ENCODE peak calls at places on chromosomes 2 and 18, in nine cellular contexts. W, R, N, E, H, M, O, Q and I are unnamed samples. For H3K4me1 and H3K27me3, the result is how much of the 10 kb centered on the place peaks cover.

GRCh38 chr2:95292623-95293260 is 4.4 kb upstream of the KCNIP3 start:
- DNase-seq in W (no peak), R (no peak), N (no peak), E (no peak), H (no peak), M (no peak), O (peak), Q (no peak), I (no peak)

GRCh38 chr2:39469807-39470206 is 32.7 kb upstream of the MAP4K3 start:
- DNase-seq in W (peak), R (no peak), N (peak), E (peak), H (peak), M (peak), O (peak), Q (no peak), I (no peak)

GRCh38 chr2:65079017-65079416 is 22.8 kb downstream of the CEP68 start:
- DNase-seq in W (no peak), R (no peak), N (no peak), E (no peak), H (no peak), M (peak), O (no peak), Q (no peak), I (no peak)

GRCh38 chr2:37688771-37689468 is 17.5 kb upstream of the CDC42EP3 start:
- DNase-seq in W (peak), R (no peak), N (peak), E (no peak), H (peak), M (peak), O (peak), Q (no peak), I (no peak)

GRCh38 chr18:77442393-77442792 is 192.7 kb downstream of the GALR1 start:
- DNase-seq in W (no peak), R (no peak), N (no peak), E (no peak), H (no peak), M (no peak), O (no peak), Q (no peak), I (no peak)

GRCh38 chr2:96601382-96602292 is 36.5 kb downstream of the KANSL3 start:
- DNase-seq in W (no peak), R (no peak), N (no peak), E (no peak), H (no peak), M (no peak), O (no peak), Q (no peak), I (no peak)

GRCh38 chr18:39178171-39178570 is 1612.6 kb upstream of the CELF4 start:
- DNase-seq in W (no peak), R (no peak), N (no peak), E (no peak), H (no peak), M (no peak), O (no peak), Q (no peak), I (no peak)

GRCh38 chr18:55228707-55229106 is 269.4 kb upstream of the CCDC68 start:
- DNase-seq in W (no peak), R (peak), N (no peak), E (no peak), H (no peak), M (no peak), O (no peak), Q (peak), I (no peak)

GRCh38 chr2:15950088-15950952 is 10.0 kb downstream of the MYCN start:
- DNase-seq in W (no peak), R (no peak), N (no peak), E (no peak), H (no peak), M (no peak), O (no peak), Q (no peak), I (no peak)

GRCh38 chr18:61400714-61401113 is 67.5 kb downstream of the CDH20 start:
- DNase-seq in W (peak), R (no peak), N (peak), E (no peak), H (peak), M (no peak), O (peak), Q (no peak), I (no peak)

GRCh38 chr2:84735383-84735782 is 145.5 kb downstream of the TRABD2A start:
- DNase-seq in W (peak), R (no peak), N (peak), E (no peak), H (no peak), M (no peak), O (no peak), Q (no peak), I (no peak)

GRCh38 chr2:169965495-169965894 is 138.2 kb downstream of the UBR3 start:
- DNase-seq in W (peak), R (no peak), N (peak), E (no peak), H (peak), M (no peak), O (no peak), Q (no peak), I (no peak)

GRCh38 chr2:167753142-167753541 is 494.3 kb downstream of the STK39 start:
- DNase-seq in W (no peak), R (no peak), N (no peak), E (no peak), H (no peak), M (no peak), O (no peak), Q (no peak), I (no peak)

GRCh38 chr2:57146951-57147350 is 899.7 kb upstream of the VRK2 start:
- DNase-seq in W (no peak), R (no peak), N (no peak), E (no peak), H (no peak), M (no peak), O (no peak), Q (no peak), I (no peak)

GRCh38 chr2:55161295-55162210 is 70.5 kb downstream of the CLHC1 start:
- DNase-seq in W (no peak), R (no peak), N (no peak), E (no peak), H (peak), M (peak), O (no peak), Q (peak), I (no peak)

GRCh38 chr2:55159752-55160151 is 72.3 kb downstream of the CLHC1 start:
- DNase-seq in W (no peak), R (no peak), N (no peak), E (no peak), H (no peak), M (no peak), O (no peak), Q (no peak), I (no peak)

GRCh38 chr2:55159037-55159651 is 72.9 kb downstream of the CLHC1 start:
- DNase-seq in W (no peak), R (peak), N (no peak), E (peak), H (peak), M (peak), O (no peak), Q (peak), I (peak)

GRCh38 chr2:55162284-55163006 is 69.6 kb downstream of the CLHC1 start:
- DNase-seq in W (no peak), R (no peak), N (no peak), E (no peak), H (no peak), M (no peak), O (no peak), Q (no peak), I (no peak)

GRCh38 chr2:55160422-55160821 is 71.7 kb downstream of the CLHC1 start:
- DNase-seq in W (no peak), R (no peak), N (no peak), E (no peak), H (no peak), M (no peak), O (no peak), Q (no peak), I (no peak)
- H3K4me1 ChIP-seq in W (under half), R (half or more), N (half or more), E (under half), H (under half), M (under half), O (half or more), Q (half or more), I (half or more)

GRCh38 chr2:85748948-85749875 is 4.6 kb upstream of the ATOH8 start:
- DNase-seq in W (no peak), R (no peak), N (peak), E (peak), H (peak), M (no peak), O (no peak), Q (no peak), I (peak)
- TF ChIP-seq CTCF in W (no peak), R (no peak), N (no peak), E (no peak), H (no peak), M (no peak), O (no peak), Q (no peak), I (no peak)

DNA sequence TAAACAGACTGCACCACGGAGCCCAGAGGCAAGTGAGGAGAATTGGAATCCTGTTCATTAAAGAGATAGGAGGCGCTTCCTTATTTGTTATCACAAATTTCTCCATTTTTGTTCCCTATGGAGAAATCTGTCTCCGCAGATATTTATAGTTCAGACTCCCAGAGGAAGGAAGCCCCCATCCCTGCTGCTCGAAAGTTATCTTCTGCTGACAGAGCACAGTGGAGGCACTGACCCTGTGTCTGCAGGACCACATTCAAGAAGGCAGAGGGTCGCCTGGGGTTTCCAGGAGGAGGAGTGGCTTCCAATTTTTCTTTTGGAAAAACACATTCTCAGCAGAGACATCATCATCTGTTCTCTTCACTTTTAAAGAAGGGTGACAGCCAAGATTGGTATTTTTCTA is 73.0 kb upstream of the GPR45 start:
- DNase-seq in W (no peak), R (no peak), N (no peak), E (no peak), H (no peak), M (no peak), O (no peak), Q (no peak), I (no peak)
- H3K27me3 ChIP-seq in W (under half), R (under half), N (under half), E (under half), H (under half), M (under half), O (half or more), Q (under half), I (under half)

DNA sequence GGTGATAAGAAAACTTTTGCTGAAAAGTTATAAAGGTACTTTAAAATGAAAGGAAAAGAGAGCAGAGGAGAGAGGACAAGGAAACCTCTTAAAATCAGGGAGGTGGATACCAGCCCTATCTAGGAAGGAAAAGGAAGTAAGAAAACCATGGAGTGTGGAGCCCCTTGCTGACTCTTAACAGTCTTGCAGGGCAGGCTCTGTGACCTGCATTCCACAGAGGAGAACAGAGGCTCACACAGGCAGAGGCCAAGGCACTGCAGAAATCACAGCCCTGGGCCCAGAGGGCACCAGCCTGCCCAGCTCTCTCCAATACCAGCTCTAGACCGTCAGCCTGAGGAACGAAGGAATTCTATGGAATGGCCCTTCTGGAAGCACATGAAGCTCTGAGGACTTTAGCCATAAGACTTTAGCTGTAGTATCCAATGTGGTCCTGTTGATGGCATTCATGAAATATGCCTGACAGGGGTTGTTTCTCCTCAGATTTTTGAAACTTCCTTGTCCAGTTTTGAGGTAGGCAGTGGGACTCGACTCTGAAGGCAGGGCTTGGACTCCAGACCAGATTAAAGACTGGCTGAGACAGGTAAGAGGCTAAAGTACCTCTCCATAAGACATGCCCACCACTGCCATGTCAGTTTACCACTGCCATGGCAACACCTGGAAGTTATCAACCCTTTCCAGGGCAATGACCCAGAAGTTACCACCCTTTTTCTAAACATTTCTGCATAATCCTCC is 216.3 kb downstream of the ANAPC1 start:
- DNase-seq in W (peak), R (no peak), N (peak), E (no peak), H (peak), M (peak), O (peak), Q (no peak), I (no peak)
- H3K4me1 ChIP-seq in W (under half), R (under half), N (under half), E (under half), H (under half), M (under half), O (under half), Q (under half), I (under half)